ENCODE peak calls at places on chromosomes 3 and 15, in four cellular contexts. S is NCI-H1105; V is stimulated activated naive CD8-positive, alpha-beta T cell treated with anti-CD3 and anti-CD28 coated beads, Interleukin-15, Interleukin-2, amounts not matched to agents 100 U/mL and 50 U/mL, for 24 hours; N is IMR-90. I is an unnamed sample.

GRCh38 chr3:113575191-113575590 is 42.8 kb downstream of the SIDT1 start:
- DNase-seq in S (no peak), V (no peak), N (no peak), I (no peak)

GRCh38 chr15:50163719-50164410 is 18.1 kb upstream of the SLC27A2 start:
- DNase-seq in S (no peak), V (no peak), N (no peak), I (no peak)

GRCh38 chr15:40258544-40258943 is 19.7 kb downstream of the PAK6 start:
- DNase-seq in S (no peak), V (no peak), N (no peak), I (no peak)

GRCh38 chr3:166171695-166172094 is 334.5 kb upstream of the BCHE start:
- DNase-seq in S (no peak), V (no peak), N (no peak), I (no peak)

GRCh38 chr3:190076601-190077444 is 43.9 kb downstream of the P3H2 start:
- DNase-seq in S (peak), V (no peak), N (peak), I (no peak)

GRCh38 chr3:64266065-64266874 is 41.0 kb upstream of the PRICKLE2 start:
- DNase-seq in S (no peak), V (no peak), N (peak), I (no peak)

GRCh38 chr3:116614795-116615362 is 94.7 kb upstream of the TUSC7 start:
- DNase-seq in S (no peak), V (no peak), N (peak), I (no peak)

GRCh38 chr3:184766555-184767261 is 45.3 kb upstream of the VPS8 start:
- DNase-seq in S (no peak), V (no peak), N (peak), I (no peak)

GRCh38 chr15:70195808-70196304 is 98.1 kb upstream of the TLE3 start:
- DNase-seq in S (no peak), V (no peak), N (peak), I (no peak)

GRCh38 chr15:55742498-55742926 is 440 bp downstream of the PRTG start:
- DNase-seq in S (peak), V (peak), N (peak), I (no peak)

GRCh38 chr15:22851513-22851912 is 13.0 kb downstream of the NIPA2 start:
- DNase-seq in S (no peak), V (no peak), N (no peak), I (no peak)

GRCh38 chr3:64318001-64318400 is 92.7 kb upstream of the PRICKLE2 start:
- DNase-seq in S (no peak), V (no peak), N (no peak), I (no peak)

GRCh38 chr3:190322604-190323240 is 476 bp upstream of the CLDN1 start:
- DNase-seq in S (no peak), V (no peak), N (no peak), I (no peak)

GRCh38 chr3:64331605-64332004 is 106.3 kb upstream of the PRICKLE2 start:
- DNase-seq in S (no peak), V (no peak), N (no peak), I (no peak)

GRCh38 chr15:94070341-94071275 is 160.8 kb upstream of the MCTP2 start:
- DNase-seq in S (no peak), V (no peak), N (no peak), I (no peak)

GRCh38 chr15:29677871-29678431 is 144.3 kb downstream of the TJP1 start:
- DNase-seq in S (no peak), V (no peak), N (no peak), I (no peak)

GRCh38 chr15:89785064-89785770 is 9.1 kb downstream of the MESP2 start:
- DNase-seq in S (no peak), V (no peak), N (no peak), I (peak)

GRCh38 chr3:51392301-51393095 is 1.4 kb downstream of the RBM15B start:
- DNase-seq in S (no peak), V (no peak), N (no peak), I (no peak)

GRCh38 chr15:80706161-80706560 is 11.1 kb downstream of the ABHD17C start:
- DNase-seq in S (no peak), V (no peak), N (no peak), I (no peak)

GRCh38 chr3:119025390-119025789 is 9.3 kb downstream of the IGSF11 start:
- DNase-seq in S (no peak), V (no peak), N (no peak), I (no peak)

GRCh38 chr3:131549340-131549739 is 46.6 kb upstream of the MRPL3 start:
- DNase-seq in S (no peak), V (no peak), N (no peak), I (no peak)

GRCh38 chr15:82849556-82850241 is 40.3 kb downstream of the WHAMM start:
- DNase-seq in S (no peak), V (peak), N (peak), I (no peak)

GRCh38 chr3:58857423-58857822 is 190.8 kb upstream of the FAM3D start:
- DNase-seq in S (no peak), V (no peak), N (no peak), I (no peak)

GRCh38 chr3:44509985-44510360 is 32.5 kb upstream of the ZNF445 start:
- DNase-seq in S (no peak), V (no peak), N (peak), I (no peak)

GRCh38 chr15:68488966-68489365 is 57.0 kb upstream of the ITGA11 start:
- DNase-seq in S (no peak), V (no peak), N (no peak), I (no peak)

I was measured in chondrocyte.